ENCODE peak calls at places on chromosomes 3 and 15, in four cellular contexts. J is psoas muscle, O is PC-3, E is MM.1S. D is an unnamed sample.

GRCh38 chr3:177810162-177810623 is 612.9 kb upstream of the TBL1XR1 start:
- DNase-seq in E (no peak), O (peak; percentile 95), J (no peak), D (peak; percentile 86)

GRCh38 chr15:59255647-59256380 is 49.2 kb downstream of the LDHAL6B start:
- DNase-seq in O (peak; percentile 45), E (no peak), J (no peak), D (no peak)

GRCh38 chr15:98684441-98684840 is 36.1 kb downstream of the IGF1R start:
- DNase-seq in O (peak; percentile 63), J (no peak), E (no peak), D (peak; percentile 78)

GRCh38 chr3:187850256-187851010 is 105.2 kb upstream of the BCL6 start:
- DNase-seq in J (peak; percentile 55), E (no peak), O (no peak), D (no peak)

GRCh38 chr3:45064512-45065372 is 38.6 kb downstream of the CLEC3B start:
- DNase-seq in E (no peak), J (no peak), O (peak; percentile 86), D (no peak)

GRCh38 chr3:71601811-71602210 is 18.3 kb upstream of the FOXP1 start:
- DNase-seq in E (no peak), J (no peak), O (peak; percentile 71), D (no peak)

GRCh38 chr3:177802151-177802900 is 605.0 kb upstream of the TBL1XR1 start:
- DNase-seq in O (peak; percentile 65), J (no peak), E (no peak), D (no peak)

GRCh38 chr15:98873441-98874218 is 134.0 kb downstream of the PGPEP1L start:
- DNase-seq in E (peak; percentile 89), O (peak; percentile 94), J (no peak), D (peak; percentile 66)

GRCh38 chr3:30004481-30004880 is 601.9 kb upstream of the TGFBR2 start:
- DNase-seq in J (no peak), E (no peak), O (no peak), D (peak; percentile 29)

GRCh38 chr3:56889131-56889530 is 87.4 kb upstream of the ARHGEF3 start:
- DNase-seq in O (no peak), E (no peak), J (no peak), D (no peak)

GRCh38 chr3:8663177-8664061 is 18.8 kb upstream of the SSUH2 start:
- DNase-seq in E (peak; percentile 54), O (peak; percentile 92), J (peak; percentile 57), D (peak; percentile 41)

GRCh38 chr3:186060222-186060621 is 48.7 kb downstream of the ETV5 start:
- DNase-seq in J (no peak), O (no peak), E (peak; percentile 67), D (no peak)

GRCh38 chr15:85793641-85794597 is 806 bp downstream of the KLHL25 start:
- DNase-seq in O (peak; percentile 9), J (peak; percentile 84), E (peak; percentile 28), D (no peak)

GRCh38 chr15:74209997-74210573 is 7.5 kb upstream of the STRA6 start:
- DNase-seq in E (no peak), J (no peak), O (no peak), D (no peak)

GRCh38 chr15:62391565-62392262 is 226.6 kb upstream of the C2CD4B start:
- DNase-seq in O (peak; percentile 36), J (peak; percentile 86), E (peak; percentile 14), D (no peak)

GRCh38 chr15:31304074-31304648 is 22.5 kb upstream of the KLF13 start:
- DNase-seq in O (no peak), E (no peak), J (peak; percentile 46), D (no peak)

GRCh38 chr3:48598323-48599076 is 3.4 kb upstream of the COL7A1 start:
- DNase-seq in J (peak; percentile 91), O (peak; percentile 94), E (no peak), D (peak; percentile 88)
- TF ChIP-seq CTCF in J (no peak), O (no peak), E (no peak), D (peak; percentile 8)

GRCh38 chr3:194740859-194741486 is 55.3 kb downstream of the FAM43A start:
- DNase-seq in J (no peak), E (no peak), O (peak; percentile 96), D (no peak)
- H3K4me3 ChIP-seq in J (no peak overlapping the region), E (no peak overlapping the region), O (peak overlapping the region; percentile 35), D (no peak overlapping the region)

DNA sequence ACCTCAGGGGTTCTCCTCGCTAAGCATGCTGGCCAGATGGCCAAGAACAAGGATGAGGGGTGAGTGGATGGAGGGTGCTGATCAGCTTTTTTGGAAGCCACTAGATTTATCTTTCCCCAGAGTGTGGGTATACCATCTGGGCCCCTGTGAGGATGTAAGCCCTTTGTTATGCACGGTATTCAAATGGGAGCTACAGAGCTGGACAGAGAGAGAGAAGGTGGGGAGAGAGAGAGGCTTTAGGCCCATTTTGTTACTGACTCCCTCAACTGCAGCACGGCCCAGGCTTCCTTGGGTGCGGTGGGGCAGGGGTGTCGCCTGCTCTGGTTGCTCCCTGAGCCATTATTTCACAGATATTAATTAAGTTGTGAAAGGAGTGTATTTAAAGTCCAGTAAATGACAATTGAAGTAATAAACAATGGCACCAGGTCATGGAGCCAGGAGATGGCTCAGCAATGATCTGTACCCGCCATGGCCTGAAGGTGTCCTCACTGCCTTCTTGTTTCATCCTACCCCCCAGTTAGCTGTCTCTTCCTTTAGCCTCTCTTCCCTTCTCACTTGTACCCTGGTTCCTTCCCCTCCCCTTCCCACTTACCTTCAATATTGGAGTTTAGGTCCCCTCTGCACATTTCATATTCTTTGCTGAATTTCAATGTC is 158.0 kb downstream of the CLSTN2 start:
- DNase-seq in O (no peak), E (no peak), J (no peak), D (no peak)
- TF ChIP-seq CTCF in O (no peak), E (no peak), J (peak; percentile 28), D (no peak)

DNA sequence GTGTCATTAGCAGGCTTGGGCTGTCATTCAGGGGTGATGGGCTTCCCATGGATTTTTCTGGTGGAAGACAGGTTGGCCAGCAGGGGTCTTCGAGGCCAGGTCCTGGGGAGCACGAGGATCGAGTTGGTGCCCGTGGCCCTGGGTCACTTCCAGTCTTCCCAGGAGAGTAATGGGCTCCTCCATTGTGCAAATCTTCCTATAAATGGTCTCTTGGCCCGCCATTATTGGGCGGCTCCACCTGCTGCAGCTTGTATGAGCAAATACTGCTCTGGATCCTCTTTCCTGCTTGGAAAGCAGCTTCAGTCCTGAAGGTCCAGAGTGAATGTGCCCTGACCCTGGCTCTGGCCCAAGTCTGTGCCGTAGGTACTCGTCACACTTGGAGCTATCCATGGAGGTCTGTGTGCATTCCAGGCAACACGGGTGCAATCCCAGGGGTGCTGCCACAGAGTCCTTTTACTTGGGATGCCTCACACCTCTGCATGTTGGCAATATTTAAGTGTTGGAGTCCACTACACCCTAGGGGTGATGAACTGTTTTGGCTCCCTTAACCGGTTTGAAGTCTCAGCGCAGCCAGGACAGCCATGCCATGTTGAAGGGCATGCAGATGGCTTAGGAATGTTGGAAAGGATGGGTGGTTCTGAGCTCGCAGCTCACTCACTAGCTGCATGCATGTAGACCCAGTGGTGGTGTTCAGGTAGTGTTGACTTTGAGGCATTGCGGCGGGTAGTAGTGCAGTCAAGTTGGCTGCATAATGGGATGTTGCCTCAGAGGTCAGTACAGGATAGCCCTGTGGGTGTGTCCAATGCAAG is 97.6 kb downstream of the SNRPN start:
- DNase-seq in E (no peak), O (no peak), J (no peak), D (no peak)
- H3K4me3 ChIP-seq in E (no peak overlapping the region), O (no peak overlapping the region), J (no peak overlapping the region), D (no peak overlapping the region)

D was measured in AG09309.